ENCODE peak calls at places on chromosomes 12 and 14, in four cellular contexts. N is A549, W is HepG2, X is IMR-90. H is an unnamed sample.

GRCh38 chr12:127272864-127273263 is 994.1 kb upstream of the TMEM132C start:
- DNase-seq in W (no peak), X (peak; percentile 90), N (no peak), H (no peak)

GRCh38 chr14:42555365-42555764 is 948.7 kb downstream of the LRFN5 start:
- DNase-seq in X (no peak), W (no peak), N (no peak), H (no peak)

GRCh38 chr12:29726321-29726692 is 57.4 kb downstream of the TMTC1 start:
- DNase-seq in X (peak; percentile 38), W (no peak), N (no peak), H (no peak)

GRCh38 chr12:27273114-27273513 is 29.0 kb downstream of the STK38L start:
- DNase-seq in W (no peak), N (no peak), X (no peak), H (no peak)

GRCh38 chr14:92632546-92633273 is 115.7 kb downstream of the LGMN start:
- DNase-seq in N (no peak), W (no peak), X (no peak), H (no peak)

GRCh38 chr12:54725233-54725843 is 77.2 kb upstream of the DCD start:
- DNase-seq in W (peak; percentile 30), X (no peak), N (peak; percentile 41), H (no peak)

GRCh38 chr14:100532916-100533630 is 54.1 kb downstream of the BEGAIN start:
- DNase-seq in W (no peak), N (no peak), X (peak; percentile 30), H (no peak)

GRCh38 chr12:113929312-113929989 is 36.7 kb downstream of the RBM19 start:
- DNase-seq in X (no peak), N (no peak), W (no peak), H (no peak)

GRCh38 chr12:25491396-25491948 is 61.6 kb downstream of the LMNTD1 start:
- DNase-seq in W (no peak), X (no peak), N (no peak), H (no peak)

GRCh38 chr14:104506461-104507253 is 72.9 kb upstream of the C14orf180 start:
- DNase-seq in W (no peak), N (no peak), X (no peak), H (no peak)

GRCh38 chr12:89951694-89952060 is 243.0 kb upstream of the ATP2B1 start:
- DNase-seq in N (no peak), X (no peak), W (no peak), H (no peak)

GRCh38 chr12:89950421-89950820 is 241.8 kb upstream of the ATP2B1 start:
- DNase-seq in X (no peak), W (no peak), N (no peak), H (no peak)

GRCh38 chr12:89949457-89950195 is 241.0 kb upstream of the ATP2B1 start:
- DNase-seq in W (peak; percentile 9), X (peak; percentile 64), N (peak; percentile 98), H (peak; percentile 83)

GRCh38 chr12:89948266-89949175 is 239.9 kb upstream of the ATP2B1 start:
- DNase-seq in W (no peak), N (no peak), X (no peak), H (no peak)

GRCh38 chr12:89951050-89951693 is 242.5 kb upstream of the ATP2B1 start:
- DNase-seq in X (peak; percentile 84), W (no peak), N (peak; percentile 97), H (no peak)
- TF ChIP-seq CEBPB in X (no peak), W (no peak), N (peak; percentile 72), H (no peak)

GRCh38 chr14:23861666-23862065 is 91.9 kb upstream of the DHRS4 start:
- DNase-seq in N (peak; percentile 10), X (no peak), W (peak; percentile 46), H (no peak)
- TF ChIP-seq CEBPB in N (no peak), X (no peak), W (no peak), H (no peak)

GRCh38 chr14:30287579-30288445 is 271.1 kb upstream of the G2E3 start:
- DNase-seq in N (no peak), W (no peak), X (no peak), H (no peak)
- TF ChIP-seq CEBPB in N (no peak), W (no peak), X (no peak), H (no peak)

DNA sequence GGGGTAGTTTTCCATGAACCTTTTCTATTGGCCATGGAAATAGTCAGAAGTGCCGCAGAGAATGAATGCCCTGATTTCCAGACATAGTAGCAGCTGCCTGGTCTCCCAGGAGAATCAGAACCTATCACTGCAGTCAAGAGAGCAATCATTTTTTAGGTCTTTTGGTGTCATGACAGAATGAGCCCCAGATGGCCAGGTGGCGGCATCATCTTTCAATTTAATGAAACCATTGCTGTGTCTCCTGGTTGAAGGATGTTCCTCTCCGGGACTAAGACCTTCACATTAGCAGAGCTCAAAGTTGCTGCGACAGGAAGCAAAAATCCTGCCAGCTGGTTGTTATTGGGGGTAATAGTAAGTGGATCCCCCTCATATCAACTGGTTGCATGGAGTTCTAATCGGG is 18.8 kb downstream of the TNFAIP2 start:
- DNase-seq in N (no peak), W (no peak), X (no peak), H (no peak)
- TF ChIP-seq CEBPB in N (no peak), W (no peak), X (no peak), H (no peak)

GRCh38 chr12:105928436-105928835 is 210.3 kb downstream of the NUAK1 start:
- DNase-seq in X (no peak), W (no peak), N (no peak), H (no peak)

GRCh38 chr12:105931104-105931503 is 207.7 kb downstream of the NUAK1 start:
- DNase-seq in X (no peak), W (no peak), N (no peak), H (no peak)

GRCh38 chr12:105924526-105925208 is 214.1 kb downstream of the NUAK1 start:
- DNase-seq in N (no peak), W (no peak), X (no peak), H (no peak)

GRCh38 chr12:105930612-105931011 is 208.1 kb downstream of the NUAK1 start:
- DNase-seq in N (no peak), X (no peak), W (no peak), H (no peak)

GRCh38 chr12:105927553-105927952 is 211.2 kb downstream of the NUAK1 start:
- DNase-seq in W (no peak), X (no peak), N (no peak), H (no peak)
- TF ChIP-seq CEBPB in W (no peak), X (no peak), N (no peak), H (no peak)

GRCh38 chr14:61466249-61466904 is 145.0 kb downstream of the PRKCH start:
- DNase-seq in X (peak; percentile 98), N (peak; percentile 75), W (peak; percentile 69), H (no peak)
- TF ChIP-seq CEBPB in X (peak; percentile 96), N (peak; percentile 83), W (peak; percentile 21), H (no peak)

GRCh38 chr12:1439687-1440086 is 154.7 kb downstream of the FBXL14 start:
- DNase-seq in W (no peak), X (no peak), N (no peak), H (no peak)
- TF ChIP-seq CEBPB in W (no peak), X (no peak), N (no peak), H (no peak)

GRCh38 chr14:102141797-102142196 is 2.1 kb downstream of the WDR20 start:
- DNase-seq in W (no peak), X (no peak), N (no peak), H (no peak)

GRCh38 chr14:102139248-102140026 is at the start of gene WDR20:
- DNase-seq in W (peak; percentile 95), X (peak; percentile 92), N (peak; percentile 98), H (peak; percentile 93)

GRCh38 chr14:102140027-102140749 is 491 bp downstream of the WDR20 start:
- DNase-seq in X (no peak), N (peak; percentile 16), W (peak; percentile 6), H (no peak)

GRCh38 chr14:102138935-102139247 is 806 bp upstream of the WDR20 start:
- DNase-seq in X (no peak), W (no peak), N (no peak), H (no peak)

DNA sequence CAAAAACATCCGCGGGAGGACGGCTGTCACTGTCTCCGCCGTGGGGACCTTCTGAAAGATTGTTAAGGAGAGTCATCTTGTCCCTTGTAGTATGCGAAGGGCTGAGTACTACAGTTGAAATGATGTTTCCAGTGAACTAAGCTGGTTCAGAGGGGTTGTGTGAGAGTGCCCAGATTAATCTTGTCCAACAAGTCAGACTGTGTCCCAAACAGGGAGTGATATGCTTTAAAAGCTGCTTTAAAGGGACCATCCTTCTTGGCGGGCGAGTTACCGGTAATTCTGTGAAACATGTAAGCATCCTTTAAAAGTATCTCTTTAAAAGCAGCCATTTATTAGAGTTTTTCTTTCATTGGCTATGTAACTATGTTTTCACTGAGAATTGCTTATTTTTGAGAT is 1.1 kb downstream of the WDR20 start:
- DNase-seq in X (no peak), W (no peak), N (no peak), H (no peak)
- TF ChIP-seq CEBPB in X (no peak), W (no peak), N (no peak), H (no peak)

GRCh38 chr12:2251485-2252179 is 198.8 kb downstream of the CACNA1C start:
- DNase-seq in X (peak; percentile 61), N (no peak), W (no peak), H (no peak)
- TF ChIP-seq CEBPB in X (no peak), N (no peak), W (no peak), H (no peak)

GRCh38 chr14:54177009-54177408 is 219.8 kb upstream of the CDKN3 start:
- DNase-seq in W (no peak), X (no peak), N (no peak), H (no peak)

GRCh38 chr14:54187439-54187838 is 209.4 kb upstream of the CDKN3 start:
- DNase-seq in N (no peak), W (no peak), X (no peak), H (no peak)

GRCh38 chr14:54186821-54187365 is 209.9 kb upstream of the CDKN3 start:
- DNase-seq in X (no peak), N (no peak), W (no peak), H (no peak)

GRCh38 chr14:54177861-54178591 is 218.8 kb upstream of the CDKN3 start:
- DNase-seq in X (peak; percentile 18), W (no peak), N (no peak), H (no peak)

GRCh38 chr14:54182419-54183040 is 214.3 kb upstream of the CDKN3 start:
- DNase-seq in X (peak; percentile 74), N (no peak), W (peak; percentile 33), H (no peak)
- TF ChIP-seq CEBPB in X (no peak), N (no peak), W (no peak), H (no peak)

H was measured in GM12878.